ENCODE peak calls at places on chromosomes 4 and X, in six cellular contexts. T is BE2C, Q is SK-N-SH, U is activated T-cell treated with anti-CD3 and anti-CD28 coated beads for 24 hours, F is neural progenitor cell, D is tibial nerve. Y is an unnamed sample.

GRCh38 chr4:138761638-138762205 is 253.9 kb upstream of the NOCT start:
- DNase-seq in T (no peak), Q (no peak), U (no peak), F (no peak), D (no peak), Y (no peak)

GRCh38 chr4:186699881-186700397 is 23.7 kb downstream of the FAT1 start:
- DNase-seq in T (no peak), Q (no peak), U (no peak), F (no peak), D (no peak), Y (no peak)

GRCh38 chrX:7132335-7133035 is 15.0 kb upstream of the STS start:
- DNase-seq in T (peak), Q (no peak), U (no peak), F (peak), D (peak), Y (peak)

GRCh38 chr4:31051151-31051550 is 331.0 kb downstream of the PCDH7 start:
- DNase-seq in T (no peak), Q (no peak), U (no peak), F (no peak), D (no peak), Y (no peak)

GRCh38 chr4:83112678-83113428 is 1.7 kb downstream of the PLAC8 start:
- DNase-seq in T (no peak), Q (no peak), U (no peak), F (no peak), D (no peak), Y (peak)

GRCh38 chr4:115126487-115126886 is 13.1 kb upstream of the NDST4 start:
- DNase-seq in T (no peak), Q (no peak), U (no peak), F (no peak), D (no peak), Y (no peak)

GRCh38 chr4:154626793-154627484 is 14.5 kb upstream of the FGG start:
- DNase-seq in T (peak), Q (peak), U (peak), F (peak), D (peak), Y (no peak)

GRCh38 chr4:89134775-89135319 is 23.5 kb downstream of the TIGD2 start:
- DNase-seq in T (no peak), Q (no peak), U (no peak), F (no peak), D (peak), Y (no peak)

GRCh38 chr4:47493238-47494123 is 8.4 kb downstream of the ATP10D start:
- DNase-seq in T (no peak), Q (no peak), U (no peak), F (no peak), D (no peak), Y (no peak)

GRCh38 chrX:140157611-140158010 is 192.3 kb upstream of the CXorf66 start:
- DNase-seq in T (no peak), Q (no peak), U (no peak), F (peak), D (no peak), Y (no peak)

Y was measured in GF-D8.